ENCODE peak calls at places on chromosomes 11 and 22, in nine cellular contexts. A is right lobe of liver, J is spleen, W is IMR-90, R is tibial nerve, N is stomach, E is fibroblast of lung, C is psoas muscle, D is body of pancreas. B is an unnamed sample.

GRCh38 chr11:19378814-19379213 is 138.1 kb upstream of the E2F8 start:
- DNase-seq in N (no peak), J (no peak), D (no peak), A (no peak), W (no peak), R (no peak), C (no peak), E (no peak), B (no peak)

GRCh38 chr22:29581799-29582198 is 886 bp upstream of the NIPSNAP1 start:
- DNase-seq in C (no peak), R (no peak), D (peak; percentile 31), N (peak; percentile 56), W (no peak), A (no peak), E (no peak), J (no peak), B (no peak)

GRCh38 chr11:31417357-31417756 is 47.7 kb downstream of the DNAJC24 start:
- DNase-seq in W (no peak), C (no peak), R (no peak), E (no peak), N (no peak), J (no peak), A (no peak), D (no peak), B (no peak)

GRCh38 chr11:83609181-83609580 is 323.0 kb upstream of the CCDC90B start:
- DNase-seq in N (no peak), R (no peak), A (no peak), J (no peak), W (no peak), D (no peak), C (no peak), E (no peak), B (no peak)

GRCh38 chr22:46528121-46528610 is 9.3 kb downstream of the CELSR1 start:
- DNase-seq in W (peak; percentile 64), A (no peak), N (no peak), E (peak; percentile 55), J (no peak), R (no peak), C (no peak), D (no peak), B (no peak)

GRCh38 chr11:23509023-23509422 is 648.7 kb upstream of the CCDC179 start:
- DNase-seq in N (no peak), D (no peak), C (no peak), A (no peak), W (peak; percentile 88), J (no peak), E (peak; percentile 37), R (no peak), B (no peak)

GRCh38 chr11:97683733-97684132 is 1293.9 kb downstream of the JRKL start:
- DNase-seq in N (no peak), C (no peak), A (no peak), W (no peak), D (no peak), E (no peak), J (no peak), R (no peak), B (peak; percentile 26)

GRCh38 chr11:63553759-63554158 is 9.4 kb downstream of the PLAAT2 start:
- DNase-seq in N (no peak), R (no peak), E (no peak), J (no peak), W (no peak), A (no peak), C (peak; percentile 49), D (no peak), B (no peak)

GRCh38 chr11:116579857-116580727 is 192.7 kb downstream of the BUD13 start:
- DNase-seq in N (no peak), R (no peak), A (no peak), D (no peak), E (no peak), W (no peak), J (peak; percentile 66), C (no peak), B (peak; percentile 80)

GRCh38 chr11:82978422-82979099 is 77.0 kb downstream of the DDIAS start:
- DNase-seq in N (no peak), D (no peak), W (peak; percentile 90), E (peak; percentile 77), C (no peak), A (no peak), J (no peak), R (no peak), B (no peak)

GRCh38 chr11:73854680-73855079 is 22.0 kb downstream of the COA4 start:
- DNase-seq in A (no peak), C (no peak), E (no peak), J (no peak), R (no peak), W (peak; percentile 59), N (no peak), D (no peak), B (no peak)

GRCh38 chr11:117231637-117232021 is 244 bp downstream of the PCSK7 start:
- DNase-seq in R (no peak), E (no peak), C (no peak), D (no peak), W (no peak), N (no peak), J (no peak), A (no peak), B (no peak)

GRCh38 chr11:120133216-120134105 is 4.5 kb downstream of the TRIM29 start:
- DNase-seq in R (peak; percentile 7), W (no peak), C (no peak), N (peak; percentile 17), D (peak; percentile 4), J (peak; percentile 58), E (no peak), A (no peak), B (no peak)

GRCh38 chr11:71267807-71268421 is 15.5 kb upstream of the SHANK2 start:
- DNase-seq in R (no peak), A (no peak), E (no peak), J (no peak), D (no peak), C (no peak), N (peak; percentile 23), W (no peak), B (no peak)

GRCh38 chr22:35315855-35316745 is 16.4 kb downstream of the TOM1 start:
- DNase-seq in A (no peak), C (peak; percentile 93), D (no peak), W (no peak), R (peak; percentile 0), J (peak; percentile 64), N (no peak), E (no peak), B (no peak)

GRCh38 chr11:109785714-109786113 is 307.5 kb upstream of the ZC3H12C start:
- DNase-seq in E (peak; percentile 36), J (no peak), N (no peak), C (no peak), R (no peak), A (no peak), D (no peak), W (peak; percentile 39), B (no peak)
- H3K4me3 ChIP-seq in E (no peak overlapping the region), J (no peak overlapping the region), N (no peak overlapping the region), C (no peak overlapping the region), R (no peak overlapping the region), A (no peak overlapping the region), D (no peak overlapping the region), W (no peak overlapping the region), B (no peak overlapping the region)

DNA sequence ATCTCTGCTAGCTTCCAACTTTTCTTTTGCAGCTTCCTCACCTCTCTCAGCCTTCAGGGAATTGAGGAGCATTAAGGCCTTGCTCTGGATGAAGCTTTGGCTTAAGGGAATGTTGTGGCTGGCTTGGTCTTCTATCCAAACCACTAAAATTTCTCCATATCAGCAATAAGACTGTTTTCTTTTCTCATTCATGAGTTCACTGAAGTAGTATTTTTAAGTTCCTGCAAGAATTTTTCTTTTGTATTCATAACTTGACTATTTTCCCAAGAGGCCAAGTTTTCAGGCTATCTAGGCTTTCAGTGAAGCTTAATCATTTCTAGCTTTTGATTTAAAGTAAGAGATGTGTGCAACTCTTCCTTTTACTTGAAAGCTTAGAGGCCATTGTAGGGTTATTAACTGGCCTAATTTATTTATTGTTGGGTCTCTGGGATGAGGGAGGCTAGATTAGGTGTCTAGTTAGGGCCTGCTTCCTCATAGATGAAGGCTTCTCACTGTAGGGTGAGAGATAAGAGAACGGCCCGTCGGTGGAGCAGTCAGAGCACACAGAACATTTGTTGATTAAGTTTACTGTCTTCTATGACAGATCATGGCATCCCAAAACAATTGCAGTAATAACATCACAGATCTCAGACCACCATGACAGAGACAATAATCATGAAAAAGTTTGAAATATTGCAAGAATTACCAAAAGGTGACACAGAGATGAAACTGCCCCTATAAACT is 33.2 kb downstream of the CSF2RB start:
- DNase-seq in J (no peak), D (no peak), R (no peak), A (no peak), E (no peak), C (no peak), W (no peak), N (no peak), B (no peak)
- TF ChIP-seq CTCF in J (no peak), D (no peak), R (no peak), A (no peak), E (no peak), C (no peak), W (no peak), N (no peak), B (no peak)

DNA sequence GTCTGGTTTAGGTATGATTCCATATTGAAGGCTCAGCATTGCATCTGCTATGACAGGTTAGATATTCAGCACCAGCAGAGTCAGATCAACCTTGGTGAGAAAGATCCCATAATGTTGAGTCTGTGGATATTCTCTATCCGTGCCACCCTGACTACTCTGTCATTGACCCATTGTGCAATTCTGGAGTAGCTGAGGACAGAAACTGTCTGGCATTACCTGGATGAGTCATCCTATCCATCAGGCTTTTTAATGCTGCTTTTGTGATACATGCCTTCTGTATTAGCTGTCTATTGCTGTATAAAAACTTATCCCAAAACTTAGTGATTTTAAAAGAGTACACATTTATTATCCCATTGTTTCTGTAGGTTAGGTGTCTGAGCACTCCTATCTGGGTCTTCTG is 189.1 kb upstream of the FAT3 start:
- DNase-seq in W (no peak), A (no peak), D (no peak), E (no peak), R (no peak), C (no peak), N (no peak), J (no peak), B (no peak)
- H3K9me3 ChIP-seq in W (no peaks in the 10 kb centered on the region), A (no peaks in the 10 kb centered on the region), D (no peaks in the 10 kb centered on the region), E (no peaks in the 10 kb centered on the region), R (no peaks in the 10 kb centered on the region), C (no peaks in the 10 kb centered on the region), N (no peaks in the 10 kb centered on the region), J (no peaks in the 10 kb centered on the region), B (no peaks in the 10 kb centered on the region)

DNA sequence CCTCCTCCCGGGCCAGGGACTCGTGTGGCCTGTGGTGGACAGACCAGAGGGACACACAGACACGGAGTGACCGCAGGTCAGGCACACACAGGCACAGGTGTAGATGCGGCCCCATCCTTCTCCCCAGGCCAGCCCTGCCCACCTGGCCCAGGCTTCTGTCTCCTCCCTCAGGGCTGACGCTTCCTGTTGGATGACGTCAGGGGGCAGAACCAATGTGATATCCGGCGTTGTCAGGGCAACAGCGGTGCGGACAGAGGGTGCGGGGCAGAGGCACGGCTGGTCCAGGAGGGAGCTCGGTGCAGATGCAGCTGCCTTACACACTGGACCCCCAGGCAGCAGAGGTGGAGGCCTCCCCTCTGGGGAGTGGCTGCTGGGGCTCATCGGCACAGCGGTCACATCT is 2.9 kb upstream of the TUBGCP6 start:
- DNase-seq in D (peak; percentile 65), C (peak; percentile 67), E (peak; percentile 45), R (no peak), W (peak; percentile 61), A (no peak), J (no peak), N (peak; percentile 78), B (no peak)
- H3K4me3 ChIP-seq in D (no peak overlapping the region), C (no peak overlapping the region), E (no peak overlapping the region), R (no peak overlapping the region), W (no peak overlapping the region), A (no peak overlapping the region), J (no peak overlapping the region), N (no peak overlapping the region), B (no peak overlapping the region)

GRCh38 chr22:37283393-37283937 is 1.2 kb downstream of the CYTH4 start:
- DNase-seq in C (no peak), W (no peak), D (no peak), J (peak; percentile 90), E (no peak), R (no peak), N (no peak), A (no peak), B (no peak)
- TF ChIP-seq CTCF in C (no peak), W (peak; percentile 38), D (no peak), J (no peak), E (no peak), R (peak; percentile 12), N (no peak), A (peak; percentile 14), B (no peak)

B was measured in WERI-Rb-1.